ENCODE peak calls at places on chromosomes 2 and 18, in four cellular contexts. C is stimulated activated CD8-positive, alpha-beta memory T cell treated with anti-CD3 and anti-CD28 coated beads, Interleukin-2, amount 100 ng/mL, for 1 hour; N is DMS79 treated with DMSO at 0.1 percent for 48 hours; G is NB4. T is an unnamed sample.

GRCh38 chr2:118223487-118224136 is 135.3 kb downstream of the INSIG2 start:
- DNase-seq in C (no peak), G (no peak), N (no peak), T (no peak)

GRCh38 chr2:239688098-239688497 is 287.3 kb upstream of the HDAC4 start:
- DNase-seq in G (peak; percentile 37), N (no peak), C (no peak), T (no peak)

GRCh38 chr2:181738074-181738473 is 57.8 kb upstream of the NEUROD1 start:
- DNase-seq in N (no peak), C (no peak), G (peak; percentile 43), T (peak; percentile 19)

GRCh38 chr2:221571391-221572179 is 519 bp downstream of the EPHA4 start:
- DNase-seq in N (peak; percentile 33), C (no peak), G (no peak), T (no peak)

GRCh38 chr18:6885992-6886823 is 156.7 kb downstream of the ARHGAP28 start:
- DNase-seq in N (peak; percentile 85), G (peak; percentile 42), C (no peak), T (peak; percentile 66)

GRCh38 chr18:56627991-56628390 is 10.4 kb downstream of the TXNL1 start:
- DNase-seq in N (no peak), G (no peak), C (no peak), T (no peak)

GRCh38 chr2:8477511-8478132 is 204.2 kb upstream of the ID2 start:
- DNase-seq in G (peak; percentile 87), N (peak; percentile 6), C (no peak), T (no peak)

GRCh38 chr2:199631129-199631528 is 173.4 kb upstream of the SATB2 start:
- DNase-seq in C (no peak), N (peak; percentile 65), G (no peak), T (no peak)

GRCh38 chr18:10543277-10543676 is 17.4 kb downstream of the NAPG start:
- DNase-seq in G (no peak), C (no peak), N (no peak), T (no peak)

GRCh38 chr18:10681581-10682367 is 155.9 kb downstream of the NAPG start:
- DNase-seq in C (no peak), G (no peak), N (no peak), T (no peak)

GRCh38 chr2:54524236-54524991 is 68.3 kb downstream of the SPTBN1 start:
- DNase-seq in G (peak; percentile 28), C (no peak), N (peak; percentile 3), T (no peak)

GRCh38 chr18:49011291-49011746 is 60.6 kb upstream of the SMAD7 start:
- DNase-seq in G (no peak), C (no peak), N (no peak), T (no peak)

GRCh38 chr18:66931010-66931409 is 327.1 kb upstream of the CDH19 start:
- DNase-seq in N (no peak), G (no peak), C (no peak), T (no peak)

GRCh38 chr2:15554525-15555218 is 6.5 kb downstream of the NBAS start:
- DNase-seq in C (no peak), N (no peak), G (no peak), T (peak; percentile 90)

GRCh38 chr18:5410582-5410981 is 115.1 kb upstream of the ZBTB14 start:
- DNase-seq in N (no peak), C (no peak), G (no peak), T (no peak)

GRCh38 chr18:24019641-24020331 is 5.2 kb downstream of the TTC39C start:
- DNase-seq in N (no peak), C (no peak), G (no peak), T (peak; percentile 26)

GRCh38 chr2:69957970-69958369 is 3.5 kb downstream of the ASPRV1 start:
- DNase-seq in G (no peak), C (no peak), N (peak; percentile 5), T (no peak)

GRCh38 chr2:126359494-126359893 is 296.5 kb upstream of the GYPC start:
- DNase-seq in C (no peak), G (peak; percentile 35), N (no peak), T (peak; percentile 26)

GRCh38 chr2:165402142-165402541 is 67.4 kb upstream of the CSRNP3 start:
- DNase-seq in G (no peak), C (no peak), N (no peak), T (no peak)

T was measured in OCI-M1.